ENCODE peak calls at places on chromosomes 1 and 21, in six cellular contexts. One of them, this sample, is unnamed.

GRCh38 chr1:112251766-112252506 is 144.1 kb upstream of the CTTNBP2NL start:
- DNase-seq in IMR-90: peak; percentile 32
- DNase-seq in keratinocyte: peak; percentile 40
- DNase-seq in adrenal gland: no peak
- DNase-seq in prostate gland: no peak
- DNase-seq in left ventricle myocardium inferior: no peak
- DNase-seq in this sample: no peak

GRCh38 chr1:167054946-167055630 is 35.1 kb downstream of the GPA33 start:
- DNase-seq in IMR-90: no peak
- DNase-seq in keratinocyte: no peak
- DNase-seq in adrenal gland: no peak
- DNase-seq in prostate gland: no peak
- DNase-seq in left ventricle myocardium inferior: no peak
- DNase-seq in this sample: no peak

GRCh38 chr1:100584761-100585745 is 47.1 kb downstream of the GPR88 start:
- DNase-seq in IMR-90: peak; percentile 12
- DNase-seq in keratinocyte: no peak
- DNase-seq in adrenal gland: peak; percentile 60
- DNase-seq in prostate gland: no peak
- DNase-seq in left ventricle myocardium inferior: no peak
- DNase-seq in this sample: no peak

GRCh38 chr1:2466270-2466665 is 9.8 kb upstream of the PLCH2 start:
- DNase-seq in IMR-90: no peak
- DNase-seq in keratinocyte: no peak
- DNase-seq in adrenal gland: no peak
- DNase-seq in prostate gland: no peak
- DNase-seq in left ventricle myocardium inferior: no peak
- DNase-seq in this sample: no peak

GRCh38 chr1:67921725-67922489 is 88.6 kb upstream of the GNG12 start:
- DNase-seq in IMR-90: peak; percentile 36
- DNase-seq in keratinocyte: peak; percentile 55
- DNase-seq in adrenal gland: no peak
- DNase-seq in prostate gland: no peak
- DNase-seq in left ventricle myocardium inferior: no peak
- DNase-seq in this sample: no peak

GRCh38 chr1:208252126-208252853 is 8.1 kb upstream of the PLXNA2 start:
- DNase-seq in IMR-90: no peak
- DNase-seq in keratinocyte: no peak
- DNase-seq in adrenal gland: peak; percentile 37
- DNase-seq in prostate gland: no peak
- DNase-seq in left ventricle myocardium inferior: no peak
- DNase-seq in this sample: no peak

GRCh38 chr1:151062738-151063371 is 2.7 kb downstream of the MLLT11 start:
- DNase-seq in IMR-90: peak; percentile 94
- DNase-seq in keratinocyte: no peak
- DNase-seq in adrenal gland: peak; percentile 35
- DNase-seq in prostate gland: no peak
- DNase-seq in left ventricle myocardium inferior: no peak
- DNase-seq in this sample: no peak

GRCh38 chr1:166527752-166528151 is 311.5 kb upstream of the POGK start:
- DNase-seq in IMR-90: no peak
- DNase-seq in keratinocyte: no peak
- DNase-seq in adrenal gland: no peak
- DNase-seq in prostate gland: no peak
- DNase-seq in left ventricle myocardium inferior: no peak
- DNase-seq in this sample: no peak

GRCh38 chr1:32741417-32742131 is 39.0 kb upstream of the SYNC start:
- DNase-seq in IMR-90: no peak
- DNase-seq in keratinocyte: no peak
- DNase-seq in adrenal gland: no peak
- DNase-seq in prostate gland: no peak
- DNase-seq in left ventricle myocardium inferior: no peak
- DNase-seq in this sample: no peak

GRCh38 chr1:97820470-97821188 is 100.2 kb downstream of the DPYD start:
- DNase-seq in IMR-90: peak; percentile 58
- DNase-seq in keratinocyte: no peak
- DNase-seq in adrenal gland: no peak
- DNase-seq in prostate gland: peak; percentile 12
- DNase-seq in left ventricle myocardium inferior: no peak
- DNase-seq in this sample: no peak

GRCh38 chr1:35929730-35930592 is 944 bp upstream of the AGO3 start:
- DNase-seq in IMR-90: peak; percentile 42
- DNase-seq in keratinocyte: no peak
- DNase-seq in adrenal gland: peak; percentile 76
- DNase-seq in prostate gland: peak; percentile 32
- DNase-seq in left ventricle myocardium inferior: peak; percentile 53
- DNase-seq in this sample: peak; percentile 82

GRCh38 chr21:37532868-37533780 is 166.6 kb downstream of the DYRK1A start:
- DNase-seq in IMR-90: peak; percentile 61
- DNase-seq in keratinocyte: peak; percentile 63
- DNase-seq in adrenal gland: no peak
- DNase-seq in prostate gland: no peak
- DNase-seq in left ventricle myocardium inferior: no peak
- DNase-seq in this sample: no peak

GRCh38 chr1:112298558-112298957 is 97.5 kb upstream of the CTTNBP2NL start:
- DNase-seq in IMR-90: peak; percentile 42
- DNase-seq in keratinocyte: peak; percentile 17
- DNase-seq in adrenal gland: peak; percentile 54
- DNase-seq in prostate gland: peak; percentile 41
- DNase-seq in left ventricle myocardium inferior: no peak
- DNase-seq in this sample: no peak

GRCh38 chr1:8910914-8911313 is 32.4 kb upstream of the ENO1 start:
- DNase-seq in IMR-90: peak; percentile 51
- DNase-seq in keratinocyte: no peak
- DNase-seq in adrenal gland: no peak
- DNase-seq in prostate gland: no peak
- DNase-seq in left ventricle myocardium inferior: no peak
- DNase-seq in this sample: no peak

GRCh38 chr1:97640677-97641076 is 280.2 kb downstream of the DPYD start:
- DNase-seq in IMR-90: peak; percentile 5
- DNase-seq in keratinocyte: no peak
- DNase-seq in adrenal gland: no peak
- DNase-seq in prostate gland: no peak
- DNase-seq in left ventricle myocardium inferior: no peak
- DNase-seq in this sample: no peak

GRCh38 chr1:17861685-17862084 is 106.6 kb downstream of the ACTL8 start:
- DNase-seq in IMR-90: no peak
- DNase-seq in keratinocyte: no peak
- DNase-seq in adrenal gland: no peak
- DNase-seq in prostate gland: no peak
- DNase-seq in left ventricle myocardium inferior: no peak
- DNase-seq in this sample: no peak

GRCh38 chr1:98172578-98172977 is 251.7 kb upstream of the DPYD start:
- DNase-seq in IMR-90: peak; percentile 7
- DNase-seq in keratinocyte: no peak
- DNase-seq in adrenal gland: no peak
- DNase-seq in prostate gland: no peak
- DNase-seq in left ventricle myocardium inferior: no peak
- DNase-seq in this sample: no peak

GRCh38 chr1:110462093-110462492 is 11.1 kb downstream of the PROK1 start:
- DNase-seq in IMR-90: no peak
- DNase-seq in keratinocyte: no peak
- DNase-seq in adrenal gland: no peak
- DNase-seq in prostate gland: no peak
- DNase-seq in left ventricle myocardium inferior: no peak
- DNase-seq in this sample: no peak

GRCh38 chr21:45889961-45890360 is 91.6 kb upstream of the COL6A1 start:
- DNase-seq in IMR-90: no peak
- DNase-seq in keratinocyte: no peak
- DNase-seq in adrenal gland: no peak
- DNase-seq in prostate gland: no peak
- DNase-seq in left ventricle myocardium inferior: peak; percentile 39
- DNase-seq in this sample: no peak

GRCh38 chr21:30329203-30329868 is 8.2 kb downstream of the KRTAP27-1 start:
- DNase-seq in IMR-90: no peak
- DNase-seq in keratinocyte: no peak
- DNase-seq in adrenal gland: no peak
- DNase-seq in prostate gland: no peak
- DNase-seq in left ventricle myocardium inferior: no peak
- DNase-seq in this sample: no peak

GRCh38 chr1:18411820-18412641 is 68.7 kb upstream of the KLHDC7A start:
- DNase-seq in IMR-90: no peak
- DNase-seq in keratinocyte: no peak
- DNase-seq in adrenal gland: no peak
- DNase-seq in prostate gland: no peak
- DNase-seq in left ventricle myocardium inferior: no peak
- DNase-seq in this sample: no peak

GRCh38 chr1:160623860-160624259 is 23.0 kb downstream of the SLAMF1 start:
- DNase-seq in IMR-90: no peak
- DNase-seq in keratinocyte: no peak
- DNase-seq in adrenal gland: no peak
- DNase-seq in prostate gland: no peak
- DNase-seq in left ventricle myocardium inferior: no peak
- DNase-seq in this sample: no peak

GRCh38 chr1:111778541-111779051 is 22.9 kb downstream of the DDX20 start:
- DNase-seq in IMR-90: no peak
- DNase-seq in keratinocyte: no peak
- DNase-seq in adrenal gland: no peak
- DNase-seq in prostate gland: no peak
- DNase-seq in left ventricle myocardium inferior: no peak
- DNase-seq in this sample: no peak

GRCh38 chr1:179167418-179167777 is 62.1 kb downstream of the ABL2 start:
- DNase-seq in IMR-90: no peak
- DNase-seq in keratinocyte: no peak
- DNase-seq in adrenal gland: no peak
- DNase-seq in prostate gland: no peak
- DNase-seq in left ventricle myocardium inferior: no peak
- DNase-seq in this sample: no peak

GRCh38 chr1:25472494-25472893 is 41.8 kb downstream of the MACO1 start:
- DNase-seq in IMR-90: no peak
- DNase-seq in keratinocyte: no peak
- DNase-seq in adrenal gland: no peak
- DNase-seq in prostate gland: no peak
- DNase-seq in left ventricle myocardium inferior: no peak
- DNase-seq in this sample: no peak

DNA sequence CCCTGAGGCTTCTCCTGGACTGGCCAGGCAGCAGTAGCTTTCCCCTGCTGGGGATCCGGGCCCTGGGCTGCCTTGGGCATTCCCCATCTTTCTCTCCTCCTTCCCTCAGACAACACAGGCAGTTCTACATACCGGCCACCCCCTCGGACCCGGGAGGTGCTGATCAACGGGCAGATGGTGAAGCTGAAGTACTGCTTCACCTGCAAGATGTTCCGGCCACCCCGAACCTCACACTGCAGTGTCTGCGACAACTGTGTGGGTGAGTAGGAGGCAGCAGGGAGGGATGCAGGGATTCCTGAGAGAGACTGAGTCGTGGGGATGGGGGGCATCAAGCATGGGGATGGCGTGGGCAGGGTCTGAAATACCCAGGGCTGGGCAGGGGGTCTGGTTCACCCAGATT is 14.4 kb upstream of the SFN start:
- DNase-seq in IMR-90: no peak
- DNase-seq in keratinocyte: no peak
- DNase-seq in adrenal gland: no peak
- DNase-seq in prostate gland: no peak
- DNase-seq in left ventricle myocardium inferior: no peak
- DNase-seq in this sample: no peak
- H3K27ac ChIP-seq in IMR-90: peak overlapping the region; percentile 1
- H3K27ac ChIP-seq in keratinocyte: peak overlapping the region; percentile 100
- H3K27ac ChIP-seq in adrenal gland: peak overlapping the region; percentile 45
- H3K27ac ChIP-seq in prostate gland: no peak overlapping the region
- H3K27ac ChIP-seq in left ventricle myocardium inferior: no peak overlapping the region
- H3K27ac ChIP-seq in this sample: peak overlapping the region; percentile 48

GRCh38 chr1:63867429-63868176 is 93.8 kb downstream of the ROR1 start:
- DNase-seq in IMR-90: no peak
- DNase-seq in keratinocyte: no peak
- DNase-seq in adrenal gland: no peak
- DNase-seq in prostate gland: no peak
- DNase-seq in left ventricle myocardium inferior: no peak
- DNase-seq in this sample: no peak
- H3K4me3 ChIP-seq in IMR-90: no peak overlapping the region
- H3K4me3 ChIP-seq in keratinocyte: peak overlapping the region; percentile 35
- H3K4me3 ChIP-seq in adrenal gland: no peak overlapping the region
- H3K4me3 ChIP-seq in prostate gland: no peak overlapping the region
- H3K4me3 ChIP-seq in left ventricle myocardium inferior: no peak overlapping the region
- H3K4me3 ChIP-seq in this sample: no peak overlapping the region

DNA sequence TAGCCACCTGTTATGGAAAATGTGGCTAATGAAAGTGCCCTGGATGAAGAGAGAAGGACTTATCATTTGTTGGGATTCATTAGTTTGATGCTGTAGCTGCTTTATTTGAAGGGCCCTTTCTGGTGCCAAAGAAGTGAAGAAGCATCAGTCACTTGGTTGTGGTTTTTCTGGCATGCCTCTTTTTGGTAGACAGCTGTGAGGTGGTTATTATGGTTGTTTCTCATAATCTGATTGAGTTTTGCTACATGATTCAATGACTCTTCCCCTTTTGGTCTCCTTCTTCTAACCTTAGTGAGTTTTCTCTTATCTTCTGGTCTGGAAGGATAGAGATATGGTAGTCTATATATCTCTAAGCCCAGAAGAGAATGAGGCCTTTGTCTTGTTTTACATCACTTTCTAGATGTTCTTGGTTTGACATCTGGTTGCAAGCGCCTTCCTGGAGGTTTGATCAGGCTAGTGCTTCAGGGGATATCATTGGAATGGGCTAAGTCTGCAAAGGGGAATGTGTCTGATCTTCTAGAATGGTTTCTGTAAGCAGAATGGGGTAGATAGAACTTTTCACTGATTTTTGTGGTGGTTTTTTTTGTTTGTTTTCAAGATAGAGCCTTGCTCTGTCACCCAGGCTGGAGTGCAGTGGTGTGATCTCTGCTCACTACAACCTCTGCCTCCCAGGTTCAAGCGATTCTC is 26.0 kb downstream of the ARID1A start:
- DNase-seq in IMR-90: no peak
- DNase-seq in keratinocyte: no peak
- DNase-seq in adrenal gland: no peak
- DNase-seq in prostate gland: no peak
- DNase-seq in left ventricle myocardium inferior: no peak
- DNase-seq in this sample: no peak
- H3K27ac ChIP-seq in IMR-90: no peak overlapping the region
- H3K27ac ChIP-seq in keratinocyte: no peak overlapping the region
- H3K27ac ChIP-seq in adrenal gland: no peak overlapping the region
- H3K27ac ChIP-seq in prostate gland: no peak overlapping the region
- H3K27ac ChIP-seq in left ventricle myocardium inferior: no peak overlapping the region
- H3K27ac ChIP-seq in this sample: no peak overlapping the region

DNA sequence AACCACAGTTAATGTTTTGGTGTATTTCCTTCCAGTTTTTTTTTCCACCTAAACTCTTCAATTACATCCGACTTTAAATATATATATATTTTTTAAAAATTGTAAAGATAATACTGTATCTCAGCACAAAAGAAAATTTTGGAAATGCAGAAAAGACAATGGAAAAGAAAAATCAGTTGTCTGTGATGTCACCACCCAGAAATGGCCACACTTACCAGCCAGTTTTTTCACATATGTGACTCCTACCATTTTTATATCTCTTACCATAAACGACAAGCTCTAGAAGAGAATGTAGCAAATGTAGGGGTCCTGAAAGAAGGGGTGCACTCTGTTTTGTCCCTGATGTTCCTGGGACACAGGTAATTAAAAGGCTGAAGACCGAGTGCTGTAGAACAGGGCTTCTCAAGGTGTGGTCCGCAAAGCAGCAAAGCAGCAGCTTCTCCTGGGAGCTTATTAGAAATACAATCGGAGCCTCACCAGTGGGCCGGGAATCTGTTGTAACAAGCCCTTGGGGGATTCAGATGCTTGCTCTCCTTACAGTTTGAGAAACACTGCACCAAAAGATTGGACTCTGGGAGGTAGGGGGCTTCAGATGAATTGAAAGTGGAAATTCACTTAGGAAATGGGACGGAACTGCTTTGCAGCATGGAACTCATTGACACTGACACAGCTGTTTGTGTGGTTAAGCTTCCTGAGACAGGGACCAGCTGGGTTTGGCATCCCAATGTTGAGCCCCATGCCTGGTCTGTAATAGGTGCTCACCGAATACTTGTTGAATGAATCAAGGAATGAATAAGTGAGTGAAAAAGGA is 44.1 kb downstream of the ALPL start:
- DNase-seq in IMR-90: peak; percentile 89
- DNase-seq in keratinocyte: no peak
- DNase-seq in adrenal gland: no peak
- DNase-seq in prostate gland: no peak
- DNase-seq in left ventricle myocardium inferior: no peak
- DNase-seq in this sample: no peak
- H3K4me3 ChIP-seq in IMR-90: peak overlapping the region; percentile 8
- H3K4me3 ChIP-seq in keratinocyte: no peak overlapping the region
- H3K4me3 ChIP-seq in adrenal gland: no peak overlapping the region
- H3K4me3 ChIP-seq in prostate gland: no peak overlapping the region
- H3K4me3 ChIP-seq in left ventricle myocardium inferior: no peak overlapping the region
- H3K4me3 ChIP-seq in this sample: no peak overlapping the region

This sample was measured in tibial artery.